ENCODE peak calls at places on chromosomes 16 and 17, in five cellular contexts. L, M, F, X and Q are unnamed samples. For H3K4me1, the result is how much of the 10 kb centered on the place peaks cover.

GRCh38 chr16:79093554-79093967 is 507.0 kb downstream of the MAF start:
- DNase-seq in X (no peak), M (no peak), L (no peak), F (no peak), Q (no peak)

GRCh38 chr16:65117701-65118448 is 4.0 kb downstream of the CDH11 start:
- DNase-seq in M (peak), X (peak), F (peak), L (peak), Q (peak)

GRCh38 chr17:1580979-1581676 is 18.5 kb upstream of the PITPNA start:
- DNase-seq in M (no peak), L (no peak), X (no peak), F (no peak), Q (no peak)

GRCh38 chr17:29504711-29505110 is 62.1 kb downstream of the ABHD15 start:
- DNase-seq in L (peak), F (no peak), X (no peak), M (no peak), Q (no peak)

GRCh38 chr17:72580321-72581127 is 459.7 kb downstream of the SOX9 start:
- DNase-seq in M (no peak), L (no peak), F (no peak), X (no peak), Q (no peak)

GRCh38 chr16:47276522-47276921 is 132.8 kb upstream of the NETO2 start:
- DNase-seq in X (no peak), L (no peak), M (no peak), F (no peak), Q (no peak)

GRCh38 chr17:71511266-71511995 is 609.4 kb upstream of the SOX9 start:
- DNase-seq in M (no peak), L (no peak), X (no peak), F (no peak), Q (no peak)

GRCh38 chr17:6910987-6911603 is 79.6 kb upstream of the TEKT1 start:
- DNase-seq in M (no peak), X (no peak), F (no peak), L (peak), Q (no peak)

GRCh38 chr17:82287849-82288601 is 14.5 kb upstream of the CSNK1D start:
- DNase-seq in L (peak), M (peak), X (peak), F (no peak), Q (peak)

GRCh38 chr16:68592466-68593337 is 52.4 kb upstream of the CDH3 start:
- DNase-seq in L (no peak), F (no peak), M (no peak), X (no peak), Q (no peak)

GRCh38 chr16:68596266-68596665 is 48.8 kb upstream of the CDH3 start:
- DNase-seq in X (no peak), M (no peak), F (no peak), L (no peak), Q (no peak)

GRCh38 chr16:68590201-68590994 is 51.3 kb downstream of the ZFP90 start:
- DNase-seq in X (peak), F (no peak), M (no peak), L (peak), Q (no peak)
- TF ChIP-seq POLR2A in X (no peak), F (no peak), M (no peak), L (no peak), Q (no peak)

GRCh38 chr17:57948555-57949420 is 6.4 kb downstream of the CUEDC1 start:
- DNase-seq in F (no peak), L (peak), X (no peak), M (peak), Q (peak)
- H3K4me1 ChIP-seq in F (under half), L (under half), X (under half), M (half or more), Q (half or more)

GRCh38 chr16:80171199-80171598 is 369.6 kb upstream of the DYNLRB2 start:
- DNase-seq in M (no peak), X (no peak), F (no peak), L (no peak), Q (no peak)

GRCh38 chr16:80167657-80168056 is 373.1 kb upstream of the DYNLRB2 start:
- DNase-seq in M (no peak), L (no peak), X (no peak), F (no peak), Q (no peak)

GRCh38 chr16:80175011-80175410 is 365.8 kb upstream of the DYNLRB2 start:
- DNase-seq in L (no peak), X (no peak), F (no peak), M (no peak), Q (no peak)

GRCh38 chr16:80174416-80174815 is 366.4 kb upstream of the DYNLRB2 start:
- DNase-seq in M (no peak), L (peak), F (no peak), X (no peak), Q (no peak)

DNA sequence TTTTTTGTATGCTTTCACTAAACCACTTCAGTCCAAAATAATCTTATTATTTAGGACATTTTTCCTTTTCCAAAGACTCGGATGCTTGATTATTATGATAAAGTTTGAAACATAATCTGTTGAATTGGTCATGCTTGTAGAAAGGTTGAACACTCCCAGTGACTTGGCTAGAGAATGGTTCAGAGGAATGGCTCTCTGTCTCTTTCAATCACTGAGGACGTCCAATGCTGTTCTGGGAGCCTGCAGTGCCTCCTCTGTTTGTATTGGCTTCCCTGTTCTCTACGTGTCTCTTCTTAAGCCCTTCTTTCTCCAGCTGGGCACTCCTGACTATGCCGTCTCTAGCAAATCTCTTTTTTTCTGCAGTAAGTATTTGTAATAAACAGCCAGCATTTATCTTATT is 369.0 kb upstream of the DYNLRB2 start:
- DNase-seq in L (no peak), X (no peak), F (no peak), M (no peak), Q (no peak)
- TF ChIP-seq POLR2A in L (no peak), X (no peak), F (no peak), M (no peak), Q (no peak)

GRCh38 chr17:7930841-7931631 is 710 bp downstream of the TRAPPC1 start:
- DNase-seq in F (no peak), M (no peak), L (no peak), X (no peak), Q (no peak)
- H3K4me1 ChIP-seq in F (under half), M (under half), L (under half), X (under half), Q (under half)

GRCh38 chr17:47230864-47231263 is 21.7 kb downstream of the MYL4 start:
- DNase-seq in L (no peak), M (no peak), X (no peak), F (no peak), Q (no peak)
- TF ChIP-seq POLR2A in L (no peak), M (no peak), X (no peak), F (no peak), Q (no peak)

GRCh38 chr16:68291227-68291626 is 19.5 kb downstream of the SLC7A6OS start:
- DNase-seq in X (no peak), F (no peak), L (no peak), M (no peak), Q (no peak)

GRCh38 chr16:68289202-68289601 is 21.5 kb downstream of the SLC7A6OS start:
- DNase-seq in M (no peak), L (no peak), X (no peak), F (no peak), Q (no peak)

GRCh38 chr16:68292425-68292824 is 18.3 kb downstream of the SLC7A6OS start:
- DNase-seq in X (no peak), L (no peak), M (no peak), F (no peak), Q (no peak)

GRCh38 chr16:68289621-68290329 is 21.0 kb downstream of the SLC7A6OS start:
- DNase-seq in L (no peak), X (no peak), M (no peak), F (no peak), Q (no peak)

GRCh38 chr16:68290455-68290854 is 20.3 kb downstream of the SLC7A6OS start:
- DNase-seq in F (no peak), L (no peak), M (no peak), X (no peak), Q (no peak)
- H3K4me1 ChIP-seq in F (half or more), L (under half), M (under half), X (under half), Q (half or more)

GRCh38 chr16:27314986-27315332 is 1.2 kb downstream of the IL4R start:
- DNase-seq in L (no peak), F (no peak), M (no peak), X (no peak), Q (no peak)

GRCh38 chr16:27315333-27316037 is 1.7 kb downstream of the IL4R start:
- DNase-seq in F (peak), M (peak), L (peak), X (peak), Q (no peak)

GRCh38 chr16:27312580-27313421 is 973 bp upstream of the IL4R start:
- DNase-seq in M (peak), L (no peak), X (no peak), F (no peak), Q (no peak)

GRCh38 chr16:27313422-27314160 is at the start of gene IL4R:
- DNase-seq in X (peak), L (peak), F (no peak), M (peak), Q (peak)

GRCh38 chr16:27314161-27314723 is 468 bp downstream of the IL4R start:
- DNase-seq in F (no peak), X (peak), L (peak), M (peak), Q (no peak)
- TF ChIP-seq POLR2A in F (no peak), X (peak), L (peak), M (peak), Q (no peak)

GRCh38 chr17:57943140-57943539 is 12.1 kb downstream of the CUEDC1 start:
- DNase-seq in X (no peak), M (no peak), L (peak), F (no peak), Q (no peak)
- H3K4me1 ChIP-seq in X (under half), M (half or more), L (under half), F (under half), Q (half or more)

GRCh38 chr16:15519767-15520166 is 85.4 kb downstream of the BMERB1 start:
- DNase-seq in F (no peak), M (no peak), L (no peak), X (no peak), Q (no peak)
- TF ChIP-seq POLR2A in F (no peak), M (no peak), L (no peak), X (no peak), Q (no peak)